ENCODE peak calls at places on chromosomes 12 and 14, in four cellular contexts. L is germinal center, S is neural crest cell, I is adipocyte. X is an unnamed sample.

GRCh38 chr14:67674139-67674479 is 323 bp downstream of the VTI1B start:
- DNase-seq in L (peak; percentile 67), S (peak; percentile 71), I (peak; percentile 91), X (peak; percentile 74)

GRCh38 chr12:24719293-24719721 is 229.6 kb downstream of the BCAT1 start:
- DNase-seq in S (no peak), I (no peak), L (no peak), X (peak; percentile 79)

GRCh38 chr12:124422570-124423523 is 128.0 kb downstream of the RFLNA start:
- DNase-seq in I (peak; percentile 96), S (no peak), L (no peak), X (peak; percentile 97)

GRCh38 chr12:31009976-31010375 is 63.7 kb upstream of the DDX11 start:
- DNase-seq in L (no peak), S (no peak), I (no peak), X (no peak)

GRCh38 chr12:120652671-120653435 is 12.4 kb downstream of the CABP1 start:
- DNase-seq in L (no peak), I (no peak), S (no peak), X (peak; percentile 29)

GRCh38 chr12:106758349-106758951 is 16.0 kb upstream of the RIC8B start:
- DNase-seq in S (no peak), I (no peak), L (no peak), X (no peak)

GRCh38 chr12:54701940-54702592 is 53.9 kb upstream of the DCD start:
- DNase-seq in L (peak; percentile 42), S (no peak), I (peak; percentile 73), X (peak; percentile 50)

GRCh38 chr14:22456421-22456820 is 132.6 kb downstream of the DAD1 start:
- DNase-seq in S (no peak), I (no peak), L (no peak), X (no peak)

GRCh38 chr12:100651694-100652093 is 78.2 kb downstream of the GAS2L3 start:
- DNase-seq in I (no peak), L (no peak), S (no peak), X (peak; percentile 30)

GRCh38 chr12:116559330-116560080 is at the start of gene MAP1LC3B2:
- DNase-seq in L (peak; percentile 85), I (peak; percentile 54), S (peak; percentile 12), X (peak; percentile 60)

GRCh38 chr14:104657563-104658324 is 31.7 kb upstream of the INF2 start:
- DNase-seq in S (no peak), L (peak; percentile 77), I (no peak), X (no peak)

GRCh38 chr12:89316705-89317139 is 35.6 kb downstream of the DUSP6 start:
- DNase-seq in I (no peak), L (no peak), S (no peak), X (no peak)

GRCh38 chr12:80129895-80130535 is 30.7 kb downstream of the OTOGL start:
- DNase-seq in L (no peak), S (no peak), I (peak; percentile 29), X (peak; percentile 63)

GRCh38 chr14:92568621-92569479 is 55.3 kb downstream of the RIN3 start:
- DNase-seq in L (peak; percentile 42), S (no peak), I (no peak), X (no peak)

GRCh38 chr14:35687335-35687939 is 121.7 kb downstream of the RALGAPA1 start:
- DNase-seq in I (peak; percentile 81), S (peak; percentile 24), L (peak; percentile 26), X (peak; percentile 61)

GRCh38 chr14:90491221-90491867 is 94.5 kb downstream of the CALM1 start:
- DNase-seq in L (no peak), S (peak; percentile 23), I (peak; percentile 43), X (peak; percentile 49)

GRCh38 chr14:76953196-76953945 is 75.1 kb downstream of the IRF2BPL start:
- DNase-seq in S (no peak), L (peak; percentile 52), I (peak; percentile 85), X (peak; percentile 88)

GRCh38 chr14:24481622-24482324 is 26.3 kb downstream of the CMA1 start:
- DNase-seq in S (peak; percentile 40), L (peak; percentile 71), I (peak; percentile 13), X (peak; percentile 38)

GRCh38 chr12:42608196-42608825 is 18.8 kb upstream of the PRICKLE1 start:
- DNase-seq in I (no peak), L (no peak), S (no peak), X (no peak)

GRCh38 chr14:104470588-104470987 is 109.0 kb upstream of the C14orf180 start:
- DNase-seq in S (no peak), L (no peak), I (no peak), X (no peak)

GRCh38 chr14:66824251-66824650 is 316.3 kb downstream of the GPHN start:
- DNase-seq in L (no peak), I (no peak), S (no peak), X (no peak)

GRCh38 chr14:39396448-39396847 is 35.8 kb downstream of the FBXO33 start:
- DNase-seq in I (peak; percentile 6), S (no peak), L (no peak), X (peak; percentile 7)

GRCh38 chr14:69708049-69708448 is 58.9 kb upstream of the SRSF5 start:
- DNase-seq in L (no peak), S (no peak), I (no peak), X (no peak)

GRCh38 chr14:104267895-104268294 is 129.5 kb downstream of the KIF26A start:
- DNase-seq in L (no peak), I (no peak), S (no peak), X (no peak)

GRCh38 chr14:51006781-51007211 is 62.5 kb upstream of the PYGL start:
- DNase-seq in L (no peak), S (peak; percentile 12), I (peak; percentile 87), X (peak; percentile 83)

GRCh38 chr12:87827638-87828264 is 201.4 kb downstream of the C12orf50 start:
- DNase-seq in S (no peak), I (peak; percentile 47), L (no peak), X (peak; percentile 6)

GRCh38 chr12:3655331-3655900 is 97.5 kb downstream of the CRACR2A start:
- DNase-seq in L (peak; percentile 39), I (no peak), S (no peak), X (peak; percentile 42)

GRCh38 chr14:66038214-66038977 is 447.8 kb upstream of the CCDC196 start:
- DNase-seq in S (peak; percentile 16), I (peak; percentile 38), L (no peak), X (peak; percentile 6)

GRCh38 chr14:71363961-71364360 is 456.7 kb downstream of the PCNX1 start:
- DNase-seq in S (no peak), I (peak; percentile 62), L (no peak), X (peak; percentile 72)

X was measured in EH.